ENCODE peak calls at places on chromosomes 2 and 18, in ten cellular contexts. S is GM23248; T is H7; X is endodermal cell; O is left ventricle myocardium inferior; C is OCI-LY7; G is cardiac muscle cell; N is CD4-positive, alpha-beta memory T cell; A is fibroblast of lung; V is stomach. E is an unnamed sample. For H3K36me3, the result is how much of the 10 kb centered on the place peaks cover.

GRCh38 chr2:201880620-201881381 is 74.5 kb downstream of the CDK15 start:
- DNase-seq in S (peak), T (no peak), X (no peak), O (no peak), C (no peak), G (peak), N (no peak), A (peak), V (no peak), E (no peak)

GRCh38 chr18:31574359-31574758 is 17.3 kb upstream of the TTR start:
- DNase-seq in S (no peak), T (no peak), X (no peak), O (no peak), C (peak), G (no peak), N (no peak), A (no peak), V (no peak), E (no peak)

GRCh38 chr2:228689049-228689448 is 507.6 kb upstream of the SPHKAP start:
- DNase-seq in S (peak), T (peak), X (peak), O (no peak), C (no peak), G (peak), N (no peak), A (no peak), V (no peak), E (no peak)

GRCh38 chr2:186503827-186504606 is 18.0 kb downstream of the ZC3H15 start:
- DNase-seq in S (peak), T (no peak), X (no peak), O (no peak), C (peak), G (peak), N (peak), A (peak), V (no peak), E (no peak)

GRCh38 chr2:239337122-239337876 is 63.5 kb downstream of the HDAC4 start:
- DNase-seq in S (no peak), T (peak), X (no peak), O (no peak), C (no peak), G (no peak), N (no peak), A (no peak), V (no peak), E (no peak)

GRCh38 chr18:3983351-3983969 is 471.6 kb downstream of the DLGAP1 start:
- DNase-seq in S (peak), T (no peak), X (no peak), O (no peak), C (no peak), G (peak), N (no peak), A (peak), V (no peak), E (no peak)

GRCh38 chr2:210475726-210476125 is 833 bp downstream of the LANCL1 start:
- DNase-seq in S (peak), T (no peak), X (no peak), O (no peak), C (no peak), G (no peak), N (no peak), A (peak), V (no peak), E (no peak)

GRCh38 chr2:239368906-239369584 is 31.8 kb downstream of the HDAC4 start:
- DNase-seq in S (no peak), T (peak), X (no peak), O (no peak), C (peak), G (no peak), N (no peak), A (no peak), V (no peak), E (no peak)

GRCh38 chr2:101823347-101823791 is 125.9 kb downstream of the MAP4K4 start:
- DNase-seq in S (peak), T (peak), X (peak), O (no peak), C (peak), G (peak), N (peak), A (peak), V (peak), E (peak)

GRCh38 chr2:217099561-217099960 is 239.7 kb upstream of the TNP1 start:
- DNase-seq in S (peak), T (no peak), X (no peak), O (peak), C (no peak), G (peak), N (no peak), A (no peak), V (no peak), E (no peak)

GRCh38 chr2:238284802-238285515 is 3.5 kb downstream of the PER2 start:
- DNase-seq in S (no peak), T (no peak), X (no peak), O (no peak), C (no peak), G (no peak), N (no peak), A (no peak), V (peak), E (peak)

GRCh38 chr2:65227471-65228248 is at the start of gene ACTR2:
- DNase-seq in S (peak), T (peak), X (peak), O (peak), C (peak), G (peak), N (peak), A (peak), V (peak), E (peak)

GRCh38 chr18:24727685-24728084 is 267.2 kb downstream of the HRH4 start:
- DNase-seq in S (no peak), T (peak), X (peak), O (no peak), C (peak), G (no peak), N (no peak), A (no peak), V (no peak), E (no peak)

GRCh38 chr2:2325538-2325937 is 5.5 kb downstream of the MYT1L start:
- DNase-seq in S (no peak), T (peak), X (peak), O (no peak), C (no peak), G (no peak), N (no peak), A (no peak), V (no peak), E (no peak)

GRCh38 chr2:46227674-46228289 is 69.4 kb upstream of the EPAS1 start:
- DNase-seq in S (no peak), T (no peak), X (no peak), O (no peak), C (no peak), G (no peak), N (no peak), A (no peak), V (no peak), E (no peak)

GRCh38 chr18:49459404-49460171 is 857 bp downstream of the DYM start:
- DNase-seq in S (peak), T (peak), X (no peak), O (no peak), C (peak), G (peak), N (peak), A (peak), V (no peak), E (no peak)

GRCh38 chr2:38406597-38407110 is 29.6 kb upstream of the ATL2 start:
- DNase-seq in S (no peak), T (peak), X (no peak), O (peak), C (peak), G (peak), N (no peak), A (no peak), V (no peak), E (no peak)

DNA sequence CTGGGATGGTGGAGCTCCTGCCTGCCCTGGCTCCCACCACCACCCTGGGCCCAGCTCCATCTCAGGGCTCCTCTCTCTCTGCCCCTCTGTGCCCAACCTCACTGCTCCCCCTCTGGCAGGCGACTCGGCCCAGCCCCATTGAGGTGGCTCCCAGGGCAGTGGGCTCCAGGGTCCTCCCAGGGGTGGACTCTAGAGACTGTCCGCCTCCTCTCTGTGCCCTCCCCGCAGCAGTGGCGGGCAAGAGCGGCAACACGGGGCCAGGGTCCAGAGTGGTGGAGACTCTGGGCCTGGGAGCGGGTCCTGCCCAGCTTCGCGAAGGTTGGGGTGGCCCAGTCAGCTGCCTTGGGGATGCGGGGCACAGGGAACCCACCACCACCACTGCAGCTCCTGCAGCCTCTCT is 27.4 kb downstream of the DDX1 start:
- DNase-seq in S (no peak), T (no peak), X (no peak), O (no peak), C (no peak), G (no peak), N (no peak), A (no peak), V (no peak), E (no peak)
- H3K36me3 ChIP-seq in S (half or more), T (under half), X (half or more), O (half or more), C (half or more), G (half or more), N (under half), A (under half), V (half or more), E (under half)

GRCh38 chr2:222635295-222635694 is 20.6 kb downstream of the FARSB start:
- DNase-seq in S (no peak), T (no peak), X (no peak), O (no peak), C (no peak), G (no peak), N (no peak), A (no peak), V (no peak), E (no peak)

GRCh38 chr2:222641336-222641735 is 14.6 kb downstream of the FARSB start:
- DNase-seq in S (no peak), T (no peak), X (no peak), O (no peak), C (no peak), G (peak), N (no peak), A (peak), V (no peak), E (no peak)

DNA sequence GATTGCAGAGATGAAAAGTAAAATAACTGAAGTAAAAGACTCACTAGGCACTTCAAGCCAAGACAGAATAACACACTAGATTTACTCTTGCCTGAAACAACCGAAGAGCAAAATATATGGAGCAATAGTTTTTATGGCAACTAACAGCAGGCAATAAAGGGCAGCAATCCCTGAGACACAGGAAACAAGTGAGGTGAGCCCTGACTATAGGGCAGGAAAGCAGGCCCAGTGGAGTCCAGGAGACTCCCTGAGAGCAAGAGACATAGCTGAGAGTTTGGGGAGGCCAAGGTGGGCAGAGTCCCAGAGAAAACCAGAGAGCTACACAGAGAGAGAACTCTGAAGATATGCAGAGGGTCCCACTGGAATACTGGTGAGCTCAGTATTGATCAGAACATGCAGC is 18.8 kb downstream of the FARSB start:
- DNase-seq in S (no peak), T (no peak), X (no peak), O (no peak), C (no peak), G (no peak), N (no peak), A (no peak), V (no peak), E (peak)
- H3K36me3 ChIP-seq in S (half or more), T (under half), X (half or more), O (half or more), C (half or more), G (under half), N (under half), A (under half), V (half or more), E (under half)

GRCh38 chr2:42008241-42008911 is 39.4 kb upstream of the PKDCC start:
- DNase-seq in S (peak), T (no peak), X (no peak), O (no peak), C (no peak), G (peak), N (no peak), A (no peak), V (no peak), E (no peak)
- H3K36me3 ChIP-seq in S (under half), T (under half), X (under half), O (under half), C (under half), G (under half), N (under half), A (under half), V (under half), E (under half)

GRCh38 chr2:232831496-232831895 is 38.6 kb upstream of the SNORC start:
- DNase-seq in S (no peak), T (no peak), X (no peak), O (no peak), C (no peak), G (no peak), N (no peak), A (no peak), V (no peak), E (no peak)

GRCh38 chr2:232833830-232834229 is 36.2 kb upstream of the SNORC start:
- DNase-seq in S (no peak), T (no peak), X (no peak), O (no peak), C (no peak), G (no peak), N (no peak), A (no peak), V (no peak), E (no peak)

GRCh38 chr2:232829988-232830387 is 40.1 kb upstream of the SNORC start:
- DNase-seq in S (no peak), T (no peak), X (no peak), O (no peak), C (no peak), G (no peak), N (no peak), A (no peak), V (no peak), E (no peak)
- H3K36me3 ChIP-seq in S (under half), T (under half), X (half or more), O (half or more), C (half or more), G (under half), N (under half), A (under half), V (half or more), E (under half)

DNA sequence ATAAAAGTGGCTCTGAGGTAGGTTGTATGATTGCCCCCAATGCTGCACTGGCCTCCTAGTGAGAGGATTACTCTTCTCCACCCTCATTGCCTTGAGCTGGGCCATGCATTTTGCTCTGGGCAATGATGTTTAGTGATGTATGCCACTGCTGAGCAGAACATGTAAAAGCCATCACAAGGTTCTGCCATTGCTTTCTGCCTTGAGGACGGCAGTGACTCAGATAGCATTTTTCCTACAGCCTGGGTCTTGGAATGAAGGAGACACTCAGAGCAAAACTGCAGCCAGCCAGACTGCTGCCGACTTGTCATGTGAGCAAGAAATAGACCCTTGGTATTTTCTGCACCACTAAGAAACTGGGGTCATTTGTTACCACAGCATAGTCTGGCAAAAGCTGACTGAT is 27.7 kb downstream of the GPATCH11 start:
- DNase-seq in S (no peak), T (no peak), X (no peak), O (no peak), C (no peak), G (no peak), N (no peak), A (no peak), V (no peak), E (no peak)
- H3K36me3 ChIP-seq in S (under half), T (under half), X (under half), O (half or more), C (under half), G (under half), N (under half), A (under half), V (half or more), E (half or more)